ENCODE peak calls at places on chromosomes 4 and X, in six cellular contexts. F, D, B, E, L and O are unnamed samples.

GRCh38 chr4:39410415-39410814 is 3.7 kb downstream of the KLB start:
- DNase-seq in D (no peak), E (no peak), B (no peak), L (no peak), F (no peak), O (no peak)

GRCh38 chrX:103828529-103828928 is 3.5 kb downstream of the RAB9B start:
- DNase-seq in D (no peak), B (no peak), L (no peak), E (no peak), F (no peak), O (no peak)

GRCh38 chr4:153728660-153729059 is 31.2 kb downstream of the RNF175 start:
- DNase-seq in D (no peak), E (no peak), L (no peak), F (no peak), B (no peak), O (no peak)

GRCh38 chrX:66005832-66006449 is 33.9 kb downstream of the VSIG4 start:
- DNase-seq in L (no peak), F (no peak), D (no peak), B (no peak), E (no peak), O (no peak)

GRCh38 chr4:2931765-2932560 is 31.2 kb downstream of the NOP14 start:
- DNase-seq in B (no peak), D (no peak), L (no peak), F (no peak), E (peak; percentile 26), O (no peak)

GRCh38 chr4:86280246-86280645 is 79.6 kb downstream of the MAPK10 start:
- DNase-seq in L (no peak), F (no peak), B (no peak), D (no peak), E (no peak), O (no peak)

GRCh38 chr4:174198396-174199179 is 84.9 kb downstream of the FBXO8 start:
- DNase-seq in B (no peak), L (no peak), F (peak; percentile 28), D (no peak), E (no peak), O (no peak)

GRCh38 chrX:130124577-130124976 is 14.3 kb upstream of the ELF4 start:
- DNase-seq in D (no peak), E (no peak), F (no peak), B (no peak), L (no peak), O (no peak)

GRCh38 chr4:185859106-185859505 is 47.1 kb upstream of the SORBS2 start:
- DNase-seq in D (no peak), L (no peak), E (no peak), B (no peak), F (no peak), O (no peak)